ENCODE peak calls at places on chromosomes 11 and 22, in eight cellular contexts. E is IMR-90, N is H1, K is endothelial cell of umbilical vein, H is A549, Y is GM12878, B is K562, A is HepG2. Q is an unnamed sample.
A peak's percentile ranks its signal among the peaks of the same experiment; 100 is the strongest.

GRCh38 chr11:101363706-101364275 is 220.0 kb downstream of the TRPC6 start:
- DNase-seq in E (no peak), N (no peak), K (no peak), H (no peak), Y (no peak), B (no peak), A (no peak), Q (no peak)

GRCh38 chr11:92211576-92212167 is 12.9 kb upstream of the FAT3 start:
- DNase-seq in E (peak; percentile 33), N (no peak), K (no peak), H (no peak), Y (no peak), B (no peak), A (peak; percentile 4), Q (no peak)

GRCh38 chr11:61507962-61508824 is at the start of gene LRRC10B:
- DNase-seq in E (no peak), N (peak; percentile 89), K (no peak), H (no peak), Y (no peak), B (peak; percentile 31), A (no peak), Q (peak; percentile 52)

GRCh38 chr11:112345708-112346107 is 85.0 kb upstream of the PLET1 start:
- DNase-seq in E (no peak), N (peak; percentile 54), K (no peak), H (no peak), Y (no peak), B (peak; percentile 19), A (no peak), Q (no peak)

GRCh38 chr11:126712017-126712625 is 288.4 kb downstream of the KIRREL3 start:
- DNase-seq in E (peak; percentile 62), N (no peak), K (no peak), H (no peak), Y (no peak), B (peak; percentile 31), A (no peak), Q (no peak)

GRCh38 chr22:37669586-37669985 is 5.8 kb upstream of the LGALS1 start:
- DNase-seq in E (peak; percentile 90), N (no peak), K (no peak), H (no peak), Y (no peak), B (no peak), A (no peak), Q (no peak)

GRCh38 chr22:28187612-28188011 is 268.6 kb upstream of the PITPNB start:
- DNase-seq in E (no peak), N (no peak), K (no peak), H (no peak), Y (no peak), B (no peak), A (no peak), Q (no peak)

GRCh38 chr11:109040303-109040702 is 375.4 kb downstream of the DDX10 start:
- DNase-seq in E (no peak), N (peak; percentile 49), K (no peak), H (no peak), Y (no peak), B (peak; percentile 31), A (peak; percentile 30), Q (peak; percentile 19)

GRCh38 chr22:28148816-28149465 is 229.9 kb upstream of the PITPNB start:
- DNase-seq in E (no peak), N (no peak), K (no peak), H (no peak), Y (no peak), B (no peak), A (no peak), Q (no peak)

GRCh38 chr11:125515102-125515439 is 19.0 kb upstream of the FEZ1 start:
- DNase-seq in E (no peak), N (no peak), K (no peak), H (no peak), Y (no peak), B (no peak), A (no peak), Q (no peak)

GRCh38 chr11:15525582-15525981 is 410.9 kb downstream of the INSC start:
- DNase-seq in E (no peak), N (no peak), K (no peak), H (no peak), Y (no peak), B (no peak), A (no peak), Q (no peak)

GRCh38 chr11:95338430-95338991 is 107.5 kb upstream of the SESN3 start:
- DNase-seq in E (peak; percentile 10), N (peak; percentile 55), K (peak; percentile 62), H (no peak), Y (no peak), B (peak; percentile 31), A (no peak), Q (no peak)

GRCh38 chr11:70326365-70326803 is 55.9 kb downstream of the PPFIA1 start:
- DNase-seq in E (peak; percentile 70), N (no peak), K (no peak), H (no peak), Y (no peak), B (no peak), A (no peak), Q (no peak)

GRCh38 chr11:129279326-129280026 is 87.4 kb upstream of the ARHGAP32 start:
- DNase-seq in E (peak; percentile 67), N (peak; percentile 81), K (peak; percentile 70), H (peak; percentile 57), Y (no peak), B (no peak), A (peak; percentile 67), Q (peak; percentile 37)

GRCh38 chr11:111540114-111540920 is at the start of gene LAYN:
- DNase-seq in E (peak; percentile 62), N (peak; percentile 76), K (no peak), H (no peak), Y (no peak), B (no peak), A (no peak), Q (no peak)

GRCh38 chr11:2742201-2742600 is 42.4 kb upstream of the KCNQ1OT1 start:
- DNase-seq in E (no peak), N (no peak), K (no peak), H (no peak), Y (no peak), B (no peak), A (no peak), Q (no peak)

GRCh38 chr22:37485006-37485713 is 1.0 kb downstream of the MFNG start:
- DNase-seq in E (no peak), N (no peak), K (peak; percentile 76), H (no peak), Y (no peak), B (no peak), A (no peak), Q (no peak)

GRCh38 chr11:62374801-62375200 is 37.6 kb downstream of the ASRGL1 start:
- DNase-seq in E (no peak), N (no peak), K (no peak), H (no peak), Y (no peak), B (no peak), A (no peak), Q (no peak)

GRCh38 chr11:130580372-130580771 is 131.9 kb downstream of the ADAMTS15 start:
- DNase-seq in E (peak; percentile 84), N (no peak), K (peak; percentile 61), H (peak; percentile 60), Y (no peak), B (no peak), A (no peak), Q (peak; percentile 21)

GRCh38 chr11:76885390-76886097 is 24.8 kb downstream of the ACER3 start:
- DNase-seq in E (peak; percentile 49), N (no peak), K (peak; percentile 96), H (no peak), Y (no peak), B (peak; percentile 41), A (no peak), Q (no peak)

GRCh38 chr11:117220568-117220967 is 11.3 kb downstream of the PCSK7 start:
- DNase-seq in E (no peak), N (no peak), K (no peak), H (no peak), Y (no peak), B (no peak), A (no peak), Q (no peak)

GRCh38 chr11:33319965-33320813 is 63.0 kb downstream of the HIPK3 start:
- DNase-seq in E (no peak), N (no peak), K (no peak), H (no peak), Y (no peak), B (peak; percentile 30), A (no peak), Q (no peak)

GRCh38 chr11:107590460-107591097 is 368 bp upstream of the ELMOD1 start:
- DNase-seq in E (no peak), N (no peak), K (no peak), H (peak; percentile 17), Y (no peak), B (no peak), A (no peak), Q (no peak)

GRCh38 chr22:19488884-19489843 is 9.4 kb downstream of the CDC45 start:
- DNase-seq in E (peak; percentile 23), N (no peak), K (peak; percentile 25), H (no peak), Y (no peak), B (peak; percentile 57), A (no peak), Q (no peak)

GRCh38 chr11:129731316-129731715 is 84.3 kb upstream of the TMEM45B start:
- DNase-seq in E (no peak), N (no peak), K (no peak), H (no peak), Y (no peak), B (no peak), A (no peak), Q (no peak)

GRCh38 chr11:20762112-20762511 is 92.7 kb downstream of the NELL1 start:
- DNase-seq in E (no peak), N (no peak), K (no peak), H (no peak), Y (no peak), B (no peak), A (no peak), Q (no peak)

GRCh38 chr22:39946571-39947407 is 13.4 kb upstream of the TMA7B start:
- DNase-seq in E (no peak), N (no peak), K (peak; percentile 12), H (no peak), Y (no peak), B (peak; percentile 90), A (no peak), Q (no peak)
- TF ChIP-seq POLR2A in E (no peak), N (no peak), K (no peak), H (no peak), Y (no peak), B (peak; percentile 59), A (no peak), Q (no peak)

GRCh38 chr11:104327864-104328513 is 164.0 kb upstream of the PDGFD start:
- DNase-seq in E (peak; percentile 2), N (no peak), K (no peak), H (no peak), Y (no peak), B (no peak), A (no peak), Q (no peak)
- H3K4me2 ChIP-seq in E (no peak overlapping the region), N (no peak overlapping the region), K (no peak overlapping the region), H (no peak overlapping the region), Y (no peak overlapping the region), B (no peak overlapping the region), A (no peak overlapping the region), Q (no peak overlapping the region)

GRCh38 chr11:19241260-19242183 is 777 bp upstream of the E2F8 start:
- DNase-seq in E (no peak), N (peak; percentile 83), K (peak; percentile 8), H (peak; percentile 67), Y (no peak), B (peak; percentile 73), A (no peak), Q (no peak)
- TF ChIP-seq POLR2A in E (no peak), N (no peak), K (no peak), H (no peak), Y (peak; percentile 70), B (peak; percentile 65), A (peak; percentile 43), Q (no peak)

GRCh38 chr22:46726986-46727317 is 11.1 kb downstream of the CERK start:
- DNase-seq in E (no peak), N (no peak), K (no peak), H (no peak), Y (peak; percentile 28), B (no peak), A (no peak), Q (no peak)
- H3K4me2 ChIP-seq in E (no peak overlapping the region), N (no peak overlapping the region), K (no peak overlapping the region), H (no peak overlapping the region), Y (no peak overlapping the region), B (no peak overlapping the region), A (no peak overlapping the region), Q (no peak overlapping the region)